ENCODE peak calls at places on chromosomes 11 and 22, in six cellular contexts. One of them, this sample, is unnamed.

GRCh38 chr11:39461065-39461464 is 1998.4 kb downstream of the LRRC4C start:
- DNase-seq in AG04450: no peak
- DNase-seq in CD4-positive, alpha-beta T cell: no peak
- DNase-seq in fibroblast of lung: no peak
- DNase-seq in brain microvascular endothelial cell: no peak
- DNase-seq in right cardiac atrium: no peak
- DNase-seq in this sample: no peak

GRCh38 chr11:61549662-61550568 is 31.0 kb downstream of the SYT7 start:
- DNase-seq in AG04450: no peak
- DNase-seq in CD4-positive, alpha-beta T cell: no peak
- DNase-seq in fibroblast of lung: no peak
- DNase-seq in brain microvascular endothelial cell: no peak
- DNase-seq in right cardiac atrium: peak
- DNase-seq in this sample: peak

GRCh38 chr11:104531075-104531474 is 367.1 kb upstream of the PDGFD start:
- DNase-seq in AG04450: no peak
- DNase-seq in CD4-positive, alpha-beta T cell: peak
- DNase-seq in fibroblast of lung: no peak
- DNase-seq in brain microvascular endothelial cell: no peak
- DNase-seq in right cardiac atrium: no peak
- DNase-seq in this sample: no peak

GRCh38 chr11:5291207-5291838 is 10.4 kb downstream of the OR51B4 start:
- DNase-seq in AG04450: no peak
- DNase-seq in CD4-positive, alpha-beta T cell: no peak
- DNase-seq in fibroblast of lung: peak
- DNase-seq in brain microvascular endothelial cell: peak
- DNase-seq in right cardiac atrium: no peak
- DNase-seq in this sample: no peak

GRCh38 chr11:134634897-134635831 is 223.1 kb upstream of the B3GAT1 start:
- DNase-seq in AG04450: no peak
- DNase-seq in CD4-positive, alpha-beta T cell: no peak
- DNase-seq in fibroblast of lung: no peak
- DNase-seq in brain microvascular endothelial cell: no peak
- DNase-seq in right cardiac atrium: no peak
- DNase-seq in this sample: no peak

GRCh38 chr11:17413414-17414316 is 25.2 kb upstream of the KCNJ11 start:
- DNase-seq in AG04450: no peak
- DNase-seq in CD4-positive, alpha-beta T cell: no peak
- DNase-seq in fibroblast of lung: no peak
- DNase-seq in brain microvascular endothelial cell: no peak
- DNase-seq in right cardiac atrium: no peak
- DNase-seq in this sample: peak

GRCh38 chr11:10862446-10862845 is 4.6 kb upstream of the ZBED5 start:
- DNase-seq in AG04450: no peak
- DNase-seq in CD4-positive, alpha-beta T cell: no peak
- DNase-seq in fibroblast of lung: no peak
- DNase-seq in brain microvascular endothelial cell: no peak
- DNase-seq in right cardiac atrium: no peak
- DNase-seq in this sample: no peak

GRCh38 chr11:76997512-76997911 is 36.7 kb upstream of the B3GNT6 start:
- DNase-seq in AG04450: no peak
- DNase-seq in CD4-positive, alpha-beta T cell: no peak
- DNase-seq in fibroblast of lung: no peak
- DNase-seq in brain microvascular endothelial cell: no peak
- DNase-seq in right cardiac atrium: no peak
- DNase-seq in this sample: no peak

GRCh38 chr22:22427542-22428065 is 80.9 kb downstream of the ZNF280B start:
- DNase-seq in AG04450: no peak
- DNase-seq in CD4-positive, alpha-beta T cell: no peak
- DNase-seq in fibroblast of lung: no peak
- DNase-seq in brain microvascular endothelial cell: no peak
- DNase-seq in right cardiac atrium: no peak
- DNase-seq in this sample: no peak

GRCh38 chr11:31958086-31958735 is 132.7 kb upstream of the RCN1 start:
- DNase-seq in AG04450: no peak
- DNase-seq in CD4-positive, alpha-beta T cell: peak
- DNase-seq in fibroblast of lung: peak
- DNase-seq in brain microvascular endothelial cell: peak
- DNase-seq in right cardiac atrium: peak
- DNase-seq in this sample: peak

GRCh38 chr11:13668957-13669521 is 571 bp downstream of the FAR1 start:
- DNase-seq in AG04450: no peak
- DNase-seq in CD4-positive, alpha-beta T cell: peak
- DNase-seq in fibroblast of lung: peak
- DNase-seq in brain microvascular endothelial cell: no peak
- DNase-seq in right cardiac atrium: no peak
- DNase-seq in this sample: peak

GRCh38 chr11:2519879-2520735 is 75.3 kb downstream of the KCNQ1 start:
- DNase-seq in AG04450: no peak
- DNase-seq in CD4-positive, alpha-beta T cell: no peak
- DNase-seq in fibroblast of lung: no peak
- DNase-seq in brain microvascular endothelial cell: no peak
- DNase-seq in right cardiac atrium: peak
- DNase-seq in this sample: peak

GRCh38 chr11:84870486-84870885 is 756.7 kb downstream of the DLG2 start:
- DNase-seq in AG04450: no peak
- DNase-seq in CD4-positive, alpha-beta T cell: no peak
- DNase-seq in fibroblast of lung: no peak
- DNase-seq in brain microvascular endothelial cell: no peak
- DNase-seq in right cardiac atrium: no peak
- DNase-seq in this sample: no peak

GRCh38 chr11:108805030-108805429 is 140.2 kb downstream of the DDX10 start:
- DNase-seq in AG04450: no peak
- DNase-seq in CD4-positive, alpha-beta T cell: no peak
- DNase-seq in fibroblast of lung: no peak
- DNase-seq in brain microvascular endothelial cell: no peak
- DNase-seq in right cardiac atrium: no peak
- DNase-seq in this sample: no peak

GRCh38 chr11:103035656-103036434 is 56.1 kb downstream of the DCUN1D5 start:
- DNase-seq in AG04450: peak
- DNase-seq in CD4-positive, alpha-beta T cell: no peak
- DNase-seq in fibroblast of lung: peak
- DNase-seq in brain microvascular endothelial cell: peak
- DNase-seq in right cardiac atrium: no peak
- DNase-seq in this sample: no peak

GRCh38 chr22:37662039-37662438 is 3.5 kb downstream of the PDXP start:
- DNase-seq in AG04450: no peak
- DNase-seq in CD4-positive, alpha-beta T cell: no peak
- DNase-seq in fibroblast of lung: no peak
- DNase-seq in brain microvascular endothelial cell: no peak
- DNase-seq in right cardiac atrium: no peak
- DNase-seq in this sample: no peak

GRCh38 chr22:28410050-28410816 is 269.4 kb downstream of the TTC28 start:
- DNase-seq in AG04450: no peak
- DNase-seq in CD4-positive, alpha-beta T cell: no peak
- DNase-seq in fibroblast of lung: peak
- DNase-seq in brain microvascular endothelial cell: peak
- DNase-seq in right cardiac atrium: no peak
- DNase-seq in this sample: no peak

GRCh38 chr11:72231396-72232259 is 7.1 kb downstream of the INPPL1 start:
- DNase-seq in AG04450: no peak
- DNase-seq in CD4-positive, alpha-beta T cell: no peak
- DNase-seq in fibroblast of lung: no peak
- DNase-seq in brain microvascular endothelial cell: no peak
- DNase-seq in right cardiac atrium: peak
- DNase-seq in this sample: peak

GRCh38 chr22:49727881-49728563 is 99.7 kb downstream of the BRD1 start:
- DNase-seq in AG04450: no peak
- DNase-seq in CD4-positive, alpha-beta T cell: no peak
- DNase-seq in fibroblast of lung: no peak
- DNase-seq in brain microvascular endothelial cell: no peak
- DNase-seq in right cardiac atrium: no peak
- DNase-seq in this sample: no peak

GRCh38 chr11:117749541-117749910 is 47.5 kb downstream of the DSCAML1 start:
- DNase-seq in AG04450: no peak
- DNase-seq in CD4-positive, alpha-beta T cell: no peak
- DNase-seq in fibroblast of lung: no peak
- DNase-seq in brain microvascular endothelial cell: no peak
- DNase-seq in right cardiac atrium: no peak
- DNase-seq in this sample: no peak

GRCh38 chr11:44863231-44863630 is 87.5 kb downstream of the TP53I11 start:
- DNase-seq in AG04450: no peak
- DNase-seq in CD4-positive, alpha-beta T cell: no peak
- DNase-seq in fibroblast of lung: peak
- DNase-seq in brain microvascular endothelial cell: no peak
- DNase-seq in right cardiac atrium: no peak
- DNase-seq in this sample: no peak

GRCh38 chr11:124834526-124835190 is 30.6 kb upstream of the ROBO3 start:
- DNase-seq in AG04450: no peak
- DNase-seq in CD4-positive, alpha-beta T cell: no peak
- DNase-seq in fibroblast of lung: no peak
- DNase-seq in brain microvascular endothelial cell: no peak
- DNase-seq in right cardiac atrium: no peak
- DNase-seq in this sample: no peak

GRCh38 chr11:124839051-124839971 is 25.9 kb upstream of the ROBO3 start:
- DNase-seq in AG04450: no peak
- DNase-seq in CD4-positive, alpha-beta T cell: no peak
- DNase-seq in fibroblast of lung: no peak
- DNase-seq in brain microvascular endothelial cell: no peak
- DNase-seq in right cardiac atrium: peak
- DNase-seq in this sample: peak

GRCh38 chr11:124832571-124832970 is 32.4 kb upstream of the MSANTD2 start:
- DNase-seq in AG04450: no peak
- DNase-seq in CD4-positive, alpha-beta T cell: no peak
- DNase-seq in fibroblast of lung: peak
- DNase-seq in brain microvascular endothelial cell: no peak
- DNase-seq in right cardiac atrium: no peak
- DNase-seq in this sample: no peak

GRCh38 chr11:124837491-124837856 is 27.8 kb upstream of the ROBO3 start:
- DNase-seq in AG04450: peak
- DNase-seq in CD4-positive, alpha-beta T cell: no peak
- DNase-seq in fibroblast of lung: peak
- DNase-seq in brain microvascular endothelial cell: peak
- DNase-seq in right cardiac atrium: no peak
- DNase-seq in this sample: no peak

DNA sequence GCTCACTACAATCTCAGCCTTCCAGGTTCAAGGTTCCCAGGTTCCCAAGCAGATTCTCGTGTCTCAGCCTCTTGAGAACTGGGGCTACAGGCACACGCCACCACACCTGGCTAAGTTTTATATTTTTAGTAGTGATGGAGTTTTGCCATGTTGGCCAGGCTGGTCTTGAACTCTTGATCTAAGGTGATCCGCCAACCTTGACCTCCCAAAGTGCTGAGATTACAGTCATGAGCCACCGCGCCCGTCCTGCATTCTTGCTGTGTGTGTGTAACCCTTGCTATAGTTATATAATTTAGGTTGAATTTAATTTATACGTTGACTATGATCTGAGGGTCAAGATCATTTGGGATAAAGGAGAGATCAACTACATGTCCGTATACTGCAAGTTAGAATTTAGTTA is 29.3 kb upstream of the ROBO3 start:
- DNase-seq in AG04450: no peak
- DNase-seq in CD4-positive, alpha-beta T cell: no peak
- DNase-seq in fibroblast of lung: no peak
- DNase-seq in brain microvascular endothelial cell: no peak
- DNase-seq in right cardiac atrium: no peak
- DNase-seq in this sample: no peak
- H3K27ac ChIP-seq in AG04450: no peak
- H3K27ac ChIP-seq in CD4-positive, alpha-beta T cell: no peak
- H3K27ac ChIP-seq in fibroblast of lung: no peak
- H3K27ac ChIP-seq in brain microvascular endothelial cell: no peak
- H3K27ac ChIP-seq in right cardiac atrium: no peak
- H3K27ac ChIP-seq in this sample: no peak

GRCh38 chr22:23466351-23466750 is 113.7 kb downstream of the IGLL1 start:
- DNase-seq in AG04450: no peak
- DNase-seq in CD4-positive, alpha-beta T cell: no peak
- DNase-seq in fibroblast of lung: no peak
- DNase-seq in brain microvascular endothelial cell: no peak
- DNase-seq in right cardiac atrium: no peak
- DNase-seq in this sample: no peak
- H3K27ac ChIP-seq in AG04450: no peak
- H3K27ac ChIP-seq in CD4-positive, alpha-beta T cell: no peak
- H3K27ac ChIP-seq in fibroblast of lung: no peak
- H3K27ac ChIP-seq in brain microvascular endothelial cell: no peak
- H3K27ac ChIP-seq in right cardiac atrium: no peak
- H3K27ac ChIP-seq in this sample: no peak

DNA sequence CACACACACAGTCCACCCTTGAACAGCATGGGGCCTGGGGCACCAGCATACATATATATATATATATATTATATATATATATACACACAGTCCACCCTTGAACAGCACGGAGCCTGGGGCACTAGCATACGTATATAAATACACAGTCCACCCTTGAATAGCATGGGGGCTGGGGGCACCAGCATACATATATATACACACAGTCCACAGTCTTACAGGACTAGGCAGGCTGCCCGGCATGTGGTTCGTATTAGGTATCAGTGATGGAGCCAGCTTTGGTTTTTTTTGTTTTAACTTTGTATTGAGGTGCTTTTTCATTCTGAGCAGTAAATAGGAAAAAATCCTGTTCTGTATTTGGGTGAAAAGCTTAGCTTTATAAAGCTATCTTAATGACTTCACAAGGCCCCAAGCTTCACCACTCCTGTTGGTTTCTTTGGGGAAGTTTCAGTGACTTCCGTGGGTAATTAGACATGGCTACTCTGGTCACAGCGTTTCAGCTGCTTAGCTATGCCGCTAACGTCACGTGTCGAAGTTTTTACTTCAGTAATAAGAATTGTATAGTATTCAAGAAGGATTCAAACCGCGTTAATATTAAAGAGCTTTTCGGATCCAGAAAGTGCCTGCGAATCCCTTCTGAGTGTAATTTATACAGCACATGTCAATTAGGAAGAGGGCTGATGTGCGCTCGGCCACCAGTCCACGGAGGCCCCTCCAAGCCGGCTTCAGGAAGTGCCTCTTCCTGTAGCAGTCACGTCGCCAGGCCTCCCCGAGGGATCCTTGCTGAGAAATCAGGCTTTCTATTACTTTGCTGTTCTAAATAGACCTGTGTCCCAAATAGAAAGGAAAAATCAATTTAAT is 179.7 kb downstream of the TBC1D22A start:
- DNase-seq in AG04450: no peak
- DNase-seq in CD4-positive, alpha-beta T cell: no peak
- DNase-seq in fibroblast of lung: no peak
- DNase-seq in brain microvascular endothelial cell: no peak
- DNase-seq in right cardiac atrium: peak
- DNase-seq in this sample: no peak
- H3K27ac ChIP-seq in AG04450: no peak
- H3K27ac ChIP-seq in CD4-positive, alpha-beta T cell: no peak
- H3K27ac ChIP-seq in fibroblast of lung: no peak
- H3K27ac ChIP-seq in brain microvascular endothelial cell: no peak
- H3K27ac ChIP-seq in right cardiac atrium: peak
- H3K27ac ChIP-seq in this sample: peak

GRCh38 chr22:46104881-46105493 is 45.3 kb upstream of the PPARA start:
- DNase-seq in AG04450: no peak
- DNase-seq in CD4-positive, alpha-beta T cell: no peak
- DNase-seq in fibroblast of lung: peak
- DNase-seq in brain microvascular endothelial cell: no peak
- DNase-seq in right cardiac atrium: peak
- DNase-seq in this sample: no peak

GRCh38 chr22:46104170-46104880 is 46.0 kb upstream of the PPARA start:
- DNase-seq in AG04450: no peak
- DNase-seq in CD4-positive, alpha-beta T cell: no peak
- DNase-seq in fibroblast of lung: peak
- DNase-seq in brain microvascular endothelial cell: no peak
- DNase-seq in right cardiac atrium: peak
- DNase-seq in this sample: peak

GRCh38 chr22:46103181-46103580 is 47.1 kb upstream of the PPARA start:
- DNase-seq in AG04450: no peak
- DNase-seq in CD4-positive, alpha-beta T cell: no peak
- DNase-seq in fibroblast of lung: no peak
- DNase-seq in brain microvascular endothelial cell: no peak
- DNase-seq in right cardiac atrium: peak
- DNase-seq in this sample: no peak

GRCh38 chr22:46102752-46103151 is 47.6 kb upstream of the PPARA start:
- DNase-seq in AG04450: no peak
- DNase-seq in CD4-positive, alpha-beta T cell: no peak
- DNase-seq in fibroblast of lung: peak
- DNase-seq in brain microvascular endothelial cell: no peak
- DNase-seq in right cardiac atrium: peak
- DNase-seq in this sample: no peak

GRCh38 chr22:46103664-46104063 is 46.7 kb upstream of the PPARA start:
- DNase-seq in AG04450: no peak
- DNase-seq in CD4-positive, alpha-beta T cell: no peak
- DNase-seq in fibroblast of lung: no peak
- DNase-seq in brain microvascular endothelial cell: no peak
- DNase-seq in right cardiac atrium: peak
- DNase-seq in this sample: no peak
- H3K27ac ChIP-seq in AG04450: no peak
- H3K27ac ChIP-seq in CD4-positive, alpha-beta T cell: no peak
- H3K27ac ChIP-seq in fibroblast of lung: peak
- H3K27ac ChIP-seq in brain microvascular endothelial cell: no peak
- H3K27ac ChIP-seq in right cardiac atrium: peak
- H3K27ac ChIP-seq in this sample: peak